ENCODE peak calls at places on chromosomes 1 and 21, in nine cellular contexts. G, Q, E, Z, V, B, W, D and K are unnamed samples.

GRCh38 chr1:209742409-209743144 is 13.3 kb upstream of the TRAF3IP3 start:
- DNase-seq in G (no peak), B (no peak), Z (no peak), E (no peak), V (no peak), D (no peak), W (no peak), Q (peak; percentile 74), K (no peak)

GRCh38 chr1:173525936-173526335 is 48.8 kb downstream of the PRDX6 start:
- DNase-seq in D (no peak), B (no peak), V (no peak), E (no peak), Q (no peak), W (no peak), Z (no peak), G (no peak), K (no peak)

GRCh38 chr1:203177471-203178039 is 1.9 kb upstream of the MYBPH start:
- DNase-seq in E (no peak), B (no peak), Q (peak; percentile 44), Z (no peak), G (peak; percentile 42), W (no peak), D (no peak), V (no peak), K (no peak)

GRCh38 chr1:82819234-82819633 is 1018.5 kb downstream of the ADGRL2 start:
- DNase-seq in V (no peak), W (no peak), D (no peak), G (no peak), Q (no peak), E (no peak), Z (peak; percentile 5), B (no peak), K (no peak)

GRCh38 chr1:161726631-161727342 is 5.4 kb downstream of the FCRLB start:
- DNase-seq in E (peak; percentile 68), G (peak; percentile 91), B (peak; percentile 92), W (peak; percentile 84), V (peak; percentile 92), Z (peak; percentile 68), D (peak; percentile 94), Q (peak; percentile 79), K (peak; percentile 95)

GRCh38 chr1:77571642-77572041 is 110.8 kb downstream of the ZZZ3 start:
- DNase-seq in G (no peak), D (no peak), B (no peak), E (no peak), Q (peak; percentile 27), W (no peak), V (no peak), Z (no peak), K (no peak)

GRCh38 chr1:8374812-8375211 is 56.9 kb downstream of the SLC45A1 start:
- DNase-seq in V (peak; percentile 62), D (no peak), Q (peak; percentile 56), Z (peak; percentile 25), G (peak; percentile 55), W (peak; percentile 67), E (no peak), B (no peak), K (peak; percentile 63)

GRCh38 chr1:41278076-41278475 is 36.0 kb upstream of the SCMH1 start:
- DNase-seq in G (no peak), W (no peak), V (no peak), Q (no peak), E (no peak), D (no peak), Z (no peak), B (no peak), K (no peak)

GRCh38 chr1:31708324-31708723 is 4.5 kb upstream of the COL16A1 start:
- DNase-seq in E (no peak), V (no peak), B (no peak), D (no peak), Q (peak; percentile 12), G (no peak), Z (no peak), W (no peak), K (no peak)

GRCh38 chr1:221279146-221279545 is 399.9 kb downstream of the HLX start:
- DNase-seq in W (no peak), V (no peak), D (no peak), Q (peak; percentile 47), Z (no peak), G (no peak), B (no peak), E (no peak), K (no peak)

GRCh38 chr1:176996455-176997090 is 167.9 kb downstream of the ASTN1 start:
- DNase-seq in E (no peak), Q (no peak), D (no peak), B (peak; percentile 9), Z (no peak), W (peak; percentile 87), V (peak; percentile 57), G (peak; percentile 84), K (no peak)

GRCh38 chr1:44842763-44843655 is at the start of gene PTCH2:
- DNase-seq in B (peak; percentile 96), G (peak; percentile 94), W (peak; percentile 81), V (peak; percentile 92), E (no peak), D (peak; percentile 93), Z (no peak), Q (peak; percentile 53), K (peak; percentile 82)

GRCh38 chr21:40615503-40616376 is 231.2 kb downstream of the DSCAM start:
- DNase-seq in E (no peak), B (peak; percentile 7), V (no peak), D (no peak), G (no peak), Q (no peak), W (no peak), Z (no peak), K (no peak)

GRCh38 chr1:233523047-233523446 is 90.9 kb upstream of the KCNK1 start:
- DNase-seq in Z (no peak), Q (no peak), G (peak; percentile 64), D (no peak), W (no peak), E (no peak), V (no peak), B (no peak), K (peak; percentile 32)

GRCh38 chr1:203219934-203220333 is 9.5 kb downstream of the CHIT1 start:
- DNase-seq in Z (no peak), B (peak; percentile 52), D (no peak), G (peak; percentile 77), E (no peak), V (peak; percentile 35), Q (no peak), W (no peak), K (no peak)

GRCh38 chr1:179955318-179955638 is 668 bp downstream of the CEP350 start:
- DNase-seq in W (no peak), Z (no peak), V (no peak), Q (peak; percentile 5), D (no peak), B (no peak), E (no peak), G (no peak), K (peak; percentile 61)

GRCh38 chr1:44086722-44087474 is 31.7 kb upstream of the KLF17 start:
- DNase-seq in B (peak; percentile 42), E (no peak), Q (no peak), V (no peak), Z (no peak), D (no peak), W (no peak), G (no peak), K (no peak)

GRCh38 chr1:92211166-92211565 is 6.5 kb upstream of the C1orf146 start:
- DNase-seq in D (no peak), V (no peak), G (no peak), Z (no peak), W (no peak), Q (peak; percentile 92), E (no peak), B (no peak), K (no peak)

GRCh38 chr21:14562959-14563358 is 16.8 kb upstream of the SAMSN1 start:
- DNase-seq in W (no peak), E (no peak), B (no peak), V (no peak), D (no peak), Q (no peak), G (no peak), Z (no peak), K (no peak)

DNA sequence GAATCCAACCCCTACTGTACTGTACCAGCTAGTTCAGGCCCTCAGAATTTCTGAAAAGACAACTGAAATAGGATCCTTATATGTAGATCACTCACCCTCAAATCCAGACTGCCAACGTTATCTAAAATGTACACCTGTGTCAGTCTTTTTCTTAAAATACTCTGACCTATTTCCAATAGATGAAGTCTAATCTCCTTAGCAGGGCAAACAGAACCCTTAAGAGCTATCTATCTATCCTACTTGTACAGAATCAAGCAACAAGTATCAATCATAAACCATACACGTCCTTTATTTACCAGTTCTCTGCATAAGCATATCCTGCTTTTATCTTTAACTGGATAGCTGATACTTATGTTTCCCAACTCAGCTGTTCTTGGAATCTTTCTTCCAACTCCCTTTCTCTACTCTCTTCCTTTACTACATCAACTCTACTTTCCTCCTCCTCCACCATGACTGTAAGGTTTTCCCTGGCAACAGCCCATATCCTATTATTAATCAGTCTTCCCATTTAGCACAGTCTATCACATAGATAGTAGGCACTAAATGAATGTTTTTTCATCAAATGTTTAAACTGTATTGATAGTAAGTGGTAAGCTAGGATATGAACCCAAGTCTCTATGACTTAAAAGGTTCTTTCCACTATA is 2.8 kb downstream of the LRIF1 start:
- DNase-seq in Z (no peak), D (no peak), G (no peak), B (no peak), E (no peak), Q (no peak), W (no peak), V (no peak), K (no peak)
- H3K4me1 ChIP-seq in Z (peaks cover 31% of the 10 kb centered on the region), D (peaks cover 17% of the 10 kb centered on the region), G (no peaks in the 10 kb centered on the region), B (peaks cover 6% of the 10 kb centered on the region), E (peaks cover 23% of the 10 kb centered on the region), Q (no peaks in the 10 kb centered on the region), W (no peaks in the 10 kb centered on the region), V (peaks cover 2% of the 10 kb centered on the region), K (peaks cover 6% of the 10 kb centered on the region)

GRCh38 chr1:169117599-169117998 is 11.1 kb downstream of the ATP1B1 start:
- DNase-seq in B (no peak), D (no peak), Q (peak; percentile 72), V (no peak), W (no peak), E (no peak), Z (no peak), G (no peak), K (no peak)
- H3K4me1 ChIP-seq in B (peaks cover 81% of the 10 kb centered on the region), D (peaks cover 91% of the 10 kb centered on the region), Q (peaks cover 31% of the 10 kb centered on the region), V (peaks cover 6% of the 10 kb centered on the region), W (peaks cover 28% of the 10 kb centered on the region), E (no peaks in the 10 kb centered on the region), Z (no peaks in the 10 kb centered on the region), G (no peaks in the 10 kb centered on the region), K (peaks cover 6% of the 10 kb centered on the region)

DNA sequence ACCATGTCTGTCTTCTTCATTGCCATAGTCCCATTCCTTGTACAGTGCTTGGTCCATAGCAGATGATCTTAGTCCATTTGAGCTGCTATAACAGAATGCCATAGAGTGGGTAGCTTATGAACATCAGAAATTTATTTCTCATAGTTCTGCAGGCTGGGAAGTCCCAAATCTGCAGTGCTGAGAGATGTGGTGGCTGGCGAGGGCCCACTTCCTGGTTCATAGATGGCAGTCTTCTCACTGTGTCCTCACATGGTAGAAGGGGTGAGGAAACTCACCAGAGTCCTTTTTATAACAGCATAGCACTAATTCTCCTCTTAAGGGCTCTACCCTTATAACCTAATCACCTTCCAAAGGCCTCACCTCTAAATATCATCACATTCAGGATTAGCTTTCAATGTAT is 23.1 kb upstream of the RAP1A start:
- DNase-seq in B (no peak), G (no peak), D (no peak), W (no peak), V (no peak), E (peak; percentile 44), Z (peak; percentile 72), Q (no peak), K (no peak)
- H3K4me1 ChIP-seq in B (peaks cover 26% of the 10 kb centered on the region), G (peaks cover 6% of the 10 kb centered on the region), D (peaks cover 95% of the 10 kb centered on the region), W (peaks cover 10% of the 10 kb centered on the region), V (peaks cover 6% of the 10 kb centered on the region), E (peaks cover 93% of the 10 kb centered on the region), Z (peaks cover 96% of the 10 kb centered on the region), Q (peaks cover 20% of the 10 kb centered on the region), K (peaks cover 2% of the 10 kb centered on the region)

GRCh38 chr1:214310777-214311690 is 30.1 kb downstream of the SMYD2 start:
- DNase-seq in Z (peak; percentile 28), B (no peak), Q (no peak), D (no peak), V (no peak), E (no peak), G (peak; percentile 60), W (no peak), K (no peak)
- H3K4me1 ChIP-seq in Z (peaks cover 22% of the 10 kb centered on the region), B (no peaks in the 10 kb centered on the region), Q (no peaks in the 10 kb centered on the region), D (no peaks in the 10 kb centered on the region), V (peaks cover 5% of the 10 kb centered on the region), E (peaks cover 15% of the 10 kb centered on the region), G (peaks cover 34% of the 10 kb centered on the region), W (no peaks in the 10 kb centered on the region), K (no peaks in the 10 kb centered on the region)